ENCODE peak calls at places on chromosomes 4 and X, in four cellular contexts. One of them, this sample, is unnamed.

GRCh38 chr4:174283507-174284180 is at the start of the genes CEP44 and FBXO8:
- DNase-seq in HCT116: peak; percentile 72
- DNase-seq in HepG2: peak; percentile 70
- DNase-seq in SK-N-SH: peak; percentile 68
- DNase-seq in this sample: peak; percentile 73

GRCh38 chrX:1292581-1293310 is 24.1 kb downstream of the CSF2RA start:
- DNase-seq in HCT116: no peak
- DNase-seq in HepG2: no peak
- DNase-seq in SK-N-SH: no peak
- DNase-seq in this sample: no peak

GRCh38 chrX:154892263-154892662 is 6.1 kb downstream of the F8A1 start:
- DNase-seq in HCT116: no peak
- DNase-seq in HepG2: no peak
- DNase-seq in SK-N-SH: peak; percentile 27
- DNase-seq in this sample: no peak

GRCh38 chr4:179750374-179750773 is 2308.1 kb upstream of the AGA start:
- DNase-seq in HCT116: no peak
- DNase-seq in HepG2: no peak
- DNase-seq in SK-N-SH: no peak
- DNase-seq in this sample: no peak

GRCh38 chr4:176656108-176656507 is 136.6 kb downstream of the VEGFC start:
- DNase-seq in HCT116: no peak
- DNase-seq in HepG2: no peak
- DNase-seq in SK-N-SH: no peak
- DNase-seq in this sample: no peak

GRCh38 chr4:121648518-121648917 is 48.3 kb downstream of the ANXA5 start:
- DNase-seq in HCT116: no peak
- DNase-seq in HepG2: no peak
- DNase-seq in SK-N-SH: no peak
- DNase-seq in this sample: no peak

GRCh38 chrX:115366535-115366934 is 77.0 kb downstream of the LUZP4 start:
- DNase-seq in HCT116: no peak
- DNase-seq in HepG2: no peak
- DNase-seq in SK-N-SH: no peak
- DNase-seq in this sample: no peak

GRCh38 chrX:70089575-70090297 is 27.5 kb downstream of the OTUD6A start:
- DNase-seq in HCT116: no peak
- DNase-seq in HepG2: no peak
- DNase-seq in SK-N-SH: no peak
- DNase-seq in this sample: no peak

GRCh38 chr4:92182736-92183407 is 120.9 kb upstream of the GRID2 start:
- DNase-seq in HCT116: no peak
- DNase-seq in HepG2: no peak
- DNase-seq in SK-N-SH: peak; percentile 3
- DNase-seq in this sample: no peak

GRCh38 chr4:44927361-44928061 is 201.2 kb upstream of the GNPDA2 start:
- DNase-seq in HCT116: peak; percentile 2
- DNase-seq in HepG2: peak; percentile 23
- DNase-seq in SK-N-SH: peak; percentile 0
- DNase-seq in this sample: peak; percentile 32

GRCh38 chr4:93777081-93777460 is 51.5 kb upstream of the ATOH1 start:
- DNase-seq in HCT116: no peak
- DNase-seq in HepG2: no peak
- DNase-seq in SK-N-SH: no peak
- DNase-seq in this sample: no peak

GRCh38 chr4:53450773-53451172 is 73.3 kb downstream of the FIP1L1 start:
- DNase-seq in HCT116: no peak
- DNase-seq in HepG2: no peak
- DNase-seq in SK-N-SH: no peak
- DNase-seq in this sample: no peak

DNA sequence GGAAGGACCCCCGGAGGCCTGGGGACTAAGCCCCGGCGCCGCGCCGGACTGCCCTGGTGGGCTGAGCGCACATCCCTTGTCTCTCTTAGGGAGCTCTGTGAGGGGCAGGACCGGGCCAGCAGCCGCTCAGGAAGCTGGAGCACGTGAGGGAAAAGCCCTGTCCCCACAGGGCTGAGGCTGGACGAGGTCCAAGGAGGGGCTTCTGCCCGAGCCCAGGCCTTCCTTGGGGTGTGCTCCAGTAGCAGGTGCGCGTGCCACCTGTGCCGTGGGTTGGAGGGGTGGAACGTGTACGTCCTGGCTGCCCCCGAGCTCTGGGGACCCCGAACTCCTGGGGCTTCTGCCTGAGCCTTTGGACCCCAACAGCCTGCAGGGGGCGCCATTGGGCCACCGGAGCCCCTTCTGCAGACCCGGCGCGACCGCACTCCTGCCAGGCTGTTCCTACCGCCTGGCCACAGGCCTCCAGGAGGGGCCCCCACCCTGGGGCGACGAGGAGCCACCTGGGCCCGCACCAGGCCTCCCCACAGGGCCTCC is 27.2 kb downstream of the TACC3 start:
- DNase-seq in HCT116: peak; percentile 44
- DNase-seq in HepG2: peak; percentile 59
- DNase-seq in SK-N-SH: peak; percentile 98
- DNase-seq in this sample: peak; percentile 85
- TF ChIP-seq JUND in HCT116: no peak
- TF ChIP-seq JUND in HepG2: no peak
- TF ChIP-seq JUND in SK-N-SH: no peak
- TF ChIP-seq JUND in this sample: no peak

GRCh38 chrX:139720979-139721378 is 13.0 kb upstream of the MCF2 start:
- DNase-seq in HCT116: no peak
- DNase-seq in HepG2: no peak
- DNase-seq in SK-N-SH: no peak
- DNase-seq in this sample: no peak
- TF ChIP-seq JUND in HCT116: no peak
- TF ChIP-seq JUND in HepG2: no peak
- TF ChIP-seq JUND in SK-N-SH: no peak
- TF ChIP-seq JUND in this sample: no peak

GRCh38 chrX:78658851-78659744 is at the start of gene RTL3:
- DNase-seq in HCT116: no peak
- DNase-seq in HepG2: no peak
- DNase-seq in SK-N-SH: no peak
- DNase-seq in this sample: no peak

GRCh38 chrX:78650906-78651437 is 8.2 kb downstream of the RTL3 start:
- DNase-seq in HCT116: no peak
- DNase-seq in HepG2: no peak
- DNase-seq in SK-N-SH: no peak
- DNase-seq in this sample: no peak

GRCh38 chrX:78655642-78656041 is 3.5 kb downstream of the RTL3 start:
- DNase-seq in HCT116: no peak
- DNase-seq in HepG2: no peak
- DNase-seq in SK-N-SH: no peak
- DNase-seq in this sample: no peak

DNA sequence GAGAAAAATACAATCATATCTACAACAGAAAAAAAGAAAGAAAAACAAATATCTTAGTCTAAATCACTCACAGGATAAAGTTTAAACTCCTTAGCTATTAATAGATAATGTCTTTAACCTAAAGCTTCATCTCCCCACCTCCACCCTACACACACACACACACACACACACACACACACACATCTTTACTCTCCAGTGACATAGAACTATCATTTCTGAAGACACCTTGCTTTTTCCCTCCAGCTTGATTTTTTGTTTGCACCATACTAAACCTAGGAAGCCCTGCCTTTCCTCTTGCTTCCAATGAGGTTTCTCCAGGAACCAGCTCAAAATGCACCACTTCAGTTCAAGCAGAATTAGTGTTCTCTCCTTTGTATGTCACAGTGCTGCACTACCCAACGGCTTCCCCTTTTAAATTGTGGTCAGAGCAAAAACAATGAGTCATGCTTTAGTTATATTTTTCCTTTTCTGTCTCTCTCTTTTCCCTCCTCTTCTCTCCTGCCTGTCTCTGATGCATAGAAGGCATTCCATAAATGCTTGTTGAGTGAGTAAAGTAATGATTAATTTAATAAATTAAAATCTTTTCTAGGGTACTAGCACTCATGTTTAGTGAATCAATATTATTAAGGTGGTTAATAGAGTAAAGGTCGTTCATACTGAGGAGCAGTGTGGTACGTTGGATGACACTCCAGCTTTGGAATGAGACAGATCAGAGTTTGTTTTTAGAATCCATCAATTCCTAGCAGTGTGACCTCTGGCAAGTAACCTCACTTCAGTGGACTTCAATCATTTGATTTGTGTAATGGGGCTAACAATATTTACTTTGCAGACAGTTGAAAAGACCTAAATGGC is 5.9 kb downstream of the RTL3 start:
- DNase-seq in HCT116: no peak
- DNase-seq in HepG2: peak; percentile 73
- DNase-seq in SK-N-SH: no peak
- DNase-seq in this sample: no peak
- TF ChIP-seq JUND in HCT116: no peak
- TF ChIP-seq JUND in HepG2: no peak
- TF ChIP-seq JUND in SK-N-SH: peak; percentile 82
- TF ChIP-seq JUND in this sample: no peak

DNA sequence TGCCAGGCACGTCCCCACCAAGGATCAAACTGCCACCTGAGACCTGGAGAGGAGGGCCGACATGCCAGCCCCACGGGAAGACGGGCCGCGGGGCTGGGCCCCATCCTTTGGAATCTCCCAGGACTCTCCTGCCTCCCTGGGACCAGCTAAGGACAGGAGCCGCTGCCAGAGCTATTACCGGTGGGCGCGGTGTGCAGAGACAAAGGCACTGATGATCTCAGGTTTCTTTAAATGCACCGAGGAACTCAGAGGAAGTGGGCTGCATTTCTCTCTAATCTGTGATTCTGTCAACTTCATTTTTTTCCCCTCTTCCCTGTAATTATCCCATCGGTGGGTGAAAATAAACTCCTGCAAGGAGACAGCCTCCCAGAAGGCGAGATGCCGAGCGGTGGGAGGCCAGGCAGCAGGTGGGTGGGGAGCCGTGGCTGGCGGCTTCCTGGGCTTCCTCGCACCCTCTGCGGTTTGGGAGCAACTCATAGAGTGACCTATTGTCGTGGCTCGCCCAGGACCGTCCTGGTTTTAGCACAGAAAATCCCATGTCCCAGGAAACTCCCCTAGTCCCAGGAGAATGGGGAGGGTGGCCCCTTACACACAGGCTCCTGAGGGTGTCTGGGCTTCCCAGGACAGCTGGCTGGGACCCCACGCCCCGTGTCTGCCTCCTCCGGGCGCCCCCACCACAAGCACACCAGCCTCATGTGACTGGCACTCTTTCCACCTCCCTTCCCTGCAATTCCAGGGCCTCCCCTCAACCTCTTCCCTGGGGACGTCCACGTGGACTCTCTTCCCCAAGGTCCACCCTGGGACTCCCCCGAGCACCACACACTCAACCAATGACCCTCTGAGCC is 62.3 kb upstream of the ADRA2C start:
- DNase-seq in HCT116: no peak
- DNase-seq in HepG2: no peak
- DNase-seq in SK-N-SH: no peak
- DNase-seq in this sample: no peak
- TF ChIP-seq JUND in HCT116: no peak
- TF ChIP-seq JUND in HepG2: no peak
- TF ChIP-seq JUND in SK-N-SH: no peak
- TF ChIP-seq JUND in this sample: no peak

This sample was measured in T47D.